ENCODE peak calls at places on chromosomes 11 and 22, in ten cellular contexts. V is lower lobe of right lung; C is fibroblast of the aortic adventitia; I is upper lobe of right lung; H is cardiac fibroblast; X is mucosa of descending colon; J is astrocyte of the spinal cord; Y is CD8-positive, alpha-beta T cell; N is endothelial cell; U is cardiac muscle cell. K is an unnamed sample.

GRCh38 chr22:20758688-20759087 is 15.2 kb upstream of the SERPIND1 start:
- DNase-seq in I (no peak), C (no peak), N (no peak), J (no peak), V (no peak), Y (no peak), H (no peak), X (peak), U (no peak), K (no peak)

GRCh38 chr22:42909363-42910058 is 52.4 kb upstream of the ARFGAP3 start:
- DNase-seq in C (no peak), J (no peak), Y (no peak), H (no peak), U (no peak), V (peak), I (no peak), X (no peak), N (no peak), K (no peak)

GRCh38 chr11:29184939-29185890 is 831.6 kb downstream of the KCNA4 start:
- DNase-seq in I (no peak), N (no peak), C (peak), X (no peak), U (peak), J (peak), V (no peak), Y (no peak), H (peak), K (no peak)

GRCh38 chr11:808427-809286 is 1.1 kb upstream of the RPLP2 start:
- DNase-seq in C (no peak), I (no peak), V (no peak), J (no peak), X (no peak), U (no peak), Y (no peak), N (no peak), H (no peak), K (no peak)

GRCh38 chr11:92332986-92333385 is 108.4 kb downstream of the FAT3 start:
- DNase-seq in C (no peak), V (no peak), N (no peak), I (no peak), Y (no peak), X (no peak), J (peak), U (no peak), H (peak), K (no peak)

GRCh38 chr11:12052676-12053605 is 44.5 kb upstream of the DKK3 start:
- DNase-seq in U (no peak), N (no peak), J (no peak), I (no peak), X (no peak), C (no peak), Y (peak), V (no peak), H (no peak), K (peak)

GRCh38 chr11:10900686-10901415 is 43.0 kb upstream of the ZBED5 start:
- DNase-seq in N (no peak), X (peak), J (no peak), H (no peak), I (no peak), C (no peak), U (peak), Y (no peak), V (no peak), K (no peak)

GRCh38 chr22:45131749-45132148 is 32.0 kb upstream of the NUP50 start:
- DNase-seq in Y (no peak), H (no peak), U (no peak), X (peak), V (peak), C (no peak), J (no peak), N (no peak), I (peak), K (no peak)

GRCh38 chr11:1619449-1619848 is 2.5 kb downstream of the KRTAP5-4 start:
- DNase-seq in H (peak), X (no peak), V (no peak), N (no peak), J (no peak), C (no peak), U (peak), I (no peak), Y (no peak), K (no peak)

GRCh38 chr11:30772908-30773307 is 186.8 kb upstream of the MPPED2 start:
- DNase-seq in J (no peak), U (no peak), H (no peak), I (no peak), X (no peak), Y (no peak), N (no peak), C (no peak), V (no peak), K (no peak)

GRCh38 chr11:73019996-73020395 is 122.1 kb downstream of the FCHSD2 start:
- DNase-seq in C (no peak), X (no peak), Y (no peak), V (no peak), H (no peak), N (no peak), U (no peak), I (no peak), J (no peak), K (no peak)

GRCh38 chr11:1442163-1442562 is 44.4 kb downstream of the MOB2 start:
- DNase-seq in C (no peak), H (peak), X (no peak), Y (no peak), U (peak), J (no peak), I (no peak), V (no peak), N (peak), K (no peak)

GRCh38 chr11:35491231-35491871 is 34.1 kb downstream of the PAMR1 start:
- DNase-seq in Y (no peak), V (no peak), J (peak), I (no peak), X (no peak), N (no peak), H (peak), U (peak), C (peak), K (no peak)

GRCh38 chr11:6459049-6459448 is 14.7 kb downstream of the TRIM3 start:
- DNase-seq in N (no peak), J (no peak), Y (no peak), U (no peak), X (no peak), H (no peak), V (no peak), C (no peak), I (no peak), K (no peak)

GRCh38 chr11:2707736-2708135 is 7.9 kb upstream of the KCNQ1OT1 start:
- DNase-seq in Y (no peak), H (no peak), C (no peak), U (no peak), I (no peak), J (no peak), N (no peak), X (no peak), V (no peak), K (no peak)

GRCh38 chr22:48702573-48703264 is 1125.0 kb downstream of the BRD1 start:
- DNase-seq in N (no peak), V (peak), X (no peak), U (peak), Y (no peak), I (peak), J (no peak), H (no peak), C (no peak), K (no peak)

GRCh38 chr22:23180893-23181762 is 819 bp downstream of the BCR start:
- DNase-seq in N (no peak), X (peak), H (no peak), C (no peak), Y (peak), I (no peak), V (peak), U (no peak), J (no peak), K (peak)

DNA sequence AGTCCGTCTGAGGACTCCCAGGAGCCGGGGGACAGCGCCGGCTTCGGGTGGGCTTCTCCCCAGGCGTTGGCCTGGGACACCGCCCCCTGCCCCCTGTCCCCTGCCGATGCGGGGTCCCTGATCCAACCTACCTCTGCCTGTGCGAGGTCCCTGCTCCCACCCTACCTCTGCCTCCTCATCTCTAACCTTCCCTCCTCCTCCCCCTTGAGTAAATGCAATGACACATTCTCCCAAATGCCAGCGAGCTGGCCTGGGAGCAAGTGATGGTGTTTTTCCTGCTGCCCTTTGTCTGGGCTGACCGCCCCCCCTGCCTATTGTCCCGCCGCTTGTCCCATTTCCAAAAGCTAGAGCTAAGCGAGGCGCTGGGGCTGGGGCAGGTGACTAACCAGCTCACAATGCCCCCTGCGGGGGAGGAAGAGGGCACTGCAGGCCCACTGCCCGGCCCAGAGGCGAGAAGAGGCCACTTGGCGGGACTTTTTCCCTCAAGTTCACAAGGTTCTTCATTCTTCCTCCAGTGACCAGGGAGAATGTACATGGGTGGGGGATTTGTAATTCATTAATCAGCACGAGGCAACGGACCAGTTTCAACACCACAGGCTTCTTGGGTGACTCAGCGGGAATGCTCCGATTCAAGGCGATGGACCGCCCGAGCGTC is 645 bp upstream of the CLCF1 start:
- DNase-seq in X (peak), J (peak), V (peak), H (peak), I (peak), N (peak), C (peak), Y (peak), U (peak), K (peak)
- TF ChIP-seq CTCF in X (peak), J (peak), V (peak), H (peak), I (peak), N (peak), C (peak), Y (peak), U (peak), K (peak)

GRCh38 chr11:65060913-65061408 is 2.6 kb upstream of the NAALADL1 start:
- DNase-seq in V (no peak), U (peak), J (peak), H (peak), X (no peak), C (peak), I (no peak), Y (no peak), N (peak), K (no peak)
- TF ChIP-seq CTCF in V (peak), U (peak), J (peak), H (peak), X (no peak), C (peak), I (peak), Y (no peak), N (peak), K (peak)

GRCh38 chr11:45180888-45181594 is 34.6 kb downstream of the PRDM11 start:
- DNase-seq in X (peak), N (peak), I (peak), C (peak), J (peak), V (peak), Y (peak), H (peak), U (peak), K (peak)
- TF ChIP-seq CTCF in X (no peak), N (no peak), I (no peak), C (no peak), J (no peak), V (no peak), Y (no peak), H (no peak), U (no peak), K (no peak)

DNA sequence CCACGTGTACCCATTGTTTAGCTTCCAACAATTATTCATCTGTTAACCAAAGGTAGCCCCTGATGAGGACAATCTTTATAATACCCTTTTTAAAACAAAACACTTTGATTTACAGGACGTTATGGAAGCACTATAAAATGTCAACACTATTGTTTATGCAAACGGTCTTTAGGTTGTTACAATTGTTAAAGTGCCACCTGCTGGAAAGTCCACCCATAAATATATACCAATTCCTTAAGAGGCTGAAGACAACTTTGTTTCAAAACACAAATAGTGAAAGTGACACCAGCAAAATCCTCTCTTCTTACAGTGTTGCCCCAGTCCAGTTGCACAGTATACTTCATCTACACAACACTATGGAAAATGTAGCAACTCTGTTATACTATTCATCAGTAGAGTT is 68.9 kb upstream of the SLN start:
- DNase-seq in N (no peak), U (peak), V (no peak), H (peak), C (peak), Y (no peak), J (no peak), I (no peak), X (no peak), K (no peak)
- TF ChIP-seq CTCF in N (no peak), U (no peak), V (no peak), H (no peak), C (no peak), Y (no peak), J (no peak), I (no peak), X (no peak), K (no peak)

GRCh38 chr11:116072776-116073175 is 568.6 kb upstream of the CADM1 start:
- DNase-seq in I (no peak), X (peak), H (no peak), U (no peak), C (no peak), J (no peak), Y (no peak), N (peak), V (no peak), K (no peak)
- TF ChIP-seq CTCF in I (no peak), X (no peak), H (no peak), U (no peak), C (no peak), J (peak), Y (no peak), N (peak), V (no peak), K (peak)

DNA sequence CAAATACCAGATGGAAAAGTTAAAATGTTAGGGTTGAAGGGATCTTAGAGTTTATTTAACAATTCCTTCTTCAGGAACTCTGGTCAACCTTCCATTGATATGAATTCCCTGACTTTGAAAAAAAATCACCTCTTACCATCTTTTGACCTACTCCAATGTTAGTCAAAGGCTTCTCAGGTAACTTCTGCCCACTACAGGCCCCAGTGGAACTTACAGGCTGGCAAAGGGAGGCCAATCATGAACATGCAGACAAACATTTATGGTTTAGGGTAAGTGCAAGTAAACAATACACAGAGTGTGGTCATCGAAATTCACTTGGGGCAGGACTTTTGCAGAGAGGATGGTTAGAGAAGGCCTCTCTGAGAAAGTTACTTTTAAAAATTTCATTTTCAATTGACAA is 45.1 kb downstream of the SYN3 start:
- DNase-seq in Y (no peak), I (no peak), C (no peak), U (no peak), H (no peak), V (no peak), J (no peak), X (no peak), N (no peak), K (no peak)
- TF ChIP-seq CTCF in Y (no peak), I (no peak), C (no peak), U (no peak), H (no peak), V (no peak), J (no peak), X (no peak), N (no peak), K (no peak)

GRCh38 chr22:37887610-37888378 is 18.3 kb upstream of the MICALL1 start:
- DNase-seq in H (peak), J (peak), V (no peak), U (peak), X (no peak), C (peak), Y (no peak), N (peak), I (no peak), K (peak)
- TF ChIP-seq CTCF in H (peak), J (peak), V (peak), U (peak), X (no peak), C (peak), Y (no peak), N (no peak), I (peak), K (peak)

GRCh38 chr11:128627666-128628342 is 40.4 kb upstream of the ETS1 start:
- DNase-seq in J (no peak), U (no peak), V (no peak), H (no peak), Y (no peak), C (no peak), N (no peak), X (no peak), I (no peak), K (no peak)
- TF ChIP-seq CTCF in J (peak), U (no peak), V (no peak), H (peak), Y (no peak), C (no peak), N (no peak), X (no peak), I (no peak), K (no peak)

GRCh38 chr11:75350122-75350742 is 1.2 kb downstream of the ARRB1 start:
- DNase-seq in I (no peak), H (no peak), X (no peak), U (no peak), J (no peak), C (no peak), Y (no peak), V (no peak), N (no peak), K (no peak)

GRCh38 chr11:75349540-75350116 is 1.8 kb downstream of the ARRB1 start:
- DNase-seq in Y (no peak), C (no peak), U (no peak), V (peak), X (peak), H (no peak), J (no peak), I (peak), N (no peak), K (no peak)

GRCh38 chr11:75351541-75352416 is at the start of gene ARRB1:
- DNase-seq in U (peak), J (no peak), C (peak), V (peak), Y (peak), X (peak), I (peak), N (peak), H (peak), K (peak)

GRCh38 chr11:75352417-75353206 is 1.2 kb upstream of the ARRB1 start:
- DNase-seq in J (no peak), X (peak), I (peak), Y (peak), H (no peak), C (no peak), V (peak), U (no peak), N (peak), K (no peak)

GRCh38 chr11:75350743-75351540 is 519 bp downstream of the ARRB1 start:
- DNase-seq in X (peak), C (peak), Y (peak), H (peak), N (peak), J (no peak), U (peak), V (peak), I (peak), K (no peak)
- TF ChIP-seq CTCF in X (no peak), C (peak), Y (peak), H (no peak), N (no peak), J (no peak), U (peak), V (peak), I (peak), K (peak)